ENCODE peak calls at places on chromosomes 12 and 14, in ten cellular contexts. One of them, this sample, is unnamed.

GRCh38 chr14:64714432-64715025 is 10.3 kb downstream of the PLEKHG3 start:
- DNase-seq in progenitor cell of endocrine pancreas: no peak
- DNase-seq in NCI-H1092 treated with DMSO at 0.1 percent for 48 hours: no peak
- DNase-seq in Daoy: no peak
- DNase-seq in T1000: no peak
- DNase-seq in testis: no peak
- DNase-seq in cerebellar nuclear complex: no peak
- DNase-seq in iPS-NIHi11: no peak
- DNase-seq in HTR-8/SVneo: no peak
- DNase-seq in ACHN: no peak
- DNase-seq in this sample: no peak

GRCh38 chr14:103649001-103649400 is 20.0 kb downstream of the KLC1 start:
- DNase-seq in progenitor cell of endocrine pancreas: no peak
- DNase-seq in NCI-H1092 treated with DMSO at 0.1 percent for 48 hours: no peak
- DNase-seq in Daoy: no peak
- DNase-seq in T1000: no peak
- DNase-seq in testis: no peak
- DNase-seq in cerebellar nuclear complex: no peak
- DNase-seq in iPS-NIHi11: no peak
- DNase-seq in HTR-8/SVneo: no peak
- DNase-seq in ACHN: no peak
- DNase-seq in this sample: no peak

GRCh38 chr12:42958271-42958674 is 368.7 kb upstream of the PRICKLE1 start:
- DNase-seq in progenitor cell of endocrine pancreas: no peak
- DNase-seq in NCI-H1092 treated with DMSO at 0.1 percent for 48 hours: no peak
- DNase-seq in Daoy: peak; percentile 33
- DNase-seq in T1000: no peak
- DNase-seq in testis: no peak
- DNase-seq in cerebellar nuclear complex: no peak
- DNase-seq in iPS-NIHi11: no peak
- DNase-seq in HTR-8/SVneo: no peak
- DNase-seq in ACHN: no peak
- DNase-seq in this sample: no peak

GRCh38 chr14:55512421-55512820 is 67.6 kb upstream of the KTN1 start:
- DNase-seq in progenitor cell of endocrine pancreas: no peak
- DNase-seq in NCI-H1092 treated with DMSO at 0.1 percent for 48 hours: no peak
- DNase-seq in Daoy: no peak
- DNase-seq in T1000: no peak
- DNase-seq in testis: no peak
- DNase-seq in cerebellar nuclear complex: no peak
- DNase-seq in iPS-NIHi11: no peak
- DNase-seq in HTR-8/SVneo: no peak
- DNase-seq in ACHN: no peak
- DNase-seq in this sample: no peak

GRCh38 chr14:20658246-20658645 is 16.8 kb upstream of the OR6S1 start:
- DNase-seq in progenitor cell of endocrine pancreas: no peak
- DNase-seq in NCI-H1092 treated with DMSO at 0.1 percent for 48 hours: no peak
- DNase-seq in Daoy: no peak
- DNase-seq in T1000: no peak
- DNase-seq in testis: no peak
- DNase-seq in cerebellar nuclear complex: no peak
- DNase-seq in iPS-NIHi11: no peak
- DNase-seq in HTR-8/SVneo: no peak
- DNase-seq in ACHN: no peak
- DNase-seq in this sample: no peak

GRCh38 chr12:92987362-92987761 is 58.3 kb upstream of the EEA1 start:
- DNase-seq in progenitor cell of endocrine pancreas: no peak
- DNase-seq in NCI-H1092 treated with DMSO at 0.1 percent for 48 hours: peak; percentile 63
- DNase-seq in Daoy: peak; percentile 32
- DNase-seq in T1000: no peak
- DNase-seq in testis: peak; percentile 25
- DNase-seq in cerebellar nuclear complex: peak; percentile 3
- DNase-seq in iPS-NIHi11: peak; percentile 42
- DNase-seq in HTR-8/SVneo: peak; percentile 37
- DNase-seq in ACHN: peak; percentile 84
- DNase-seq in this sample: peak; percentile 89

GRCh38 chr12:121888083-121888477 is 510 bp upstream of the PSMD9 start:
- DNase-seq in progenitor cell of endocrine pancreas: no peak
- DNase-seq in NCI-H1092 treated with DMSO at 0.1 percent for 48 hours: no peak
- DNase-seq in Daoy: no peak
- DNase-seq in T1000: no peak
- DNase-seq in testis: no peak
- DNase-seq in cerebellar nuclear complex: no peak
- DNase-seq in iPS-NIHi11: no peak
- DNase-seq in HTR-8/SVneo: no peak
- DNase-seq in ACHN: no peak
- DNase-seq in this sample: no peak

GRCh38 chr14:52015411-52016030 is 26.2 kb downstream of the RTRAF start:
- DNase-seq in progenitor cell of endocrine pancreas: no peak
- DNase-seq in NCI-H1092 treated with DMSO at 0.1 percent for 48 hours: peak; percentile 4
- DNase-seq in Daoy: peak; percentile 43
- DNase-seq in T1000: no peak
- DNase-seq in testis: peak; percentile 85
- DNase-seq in cerebellar nuclear complex: no peak
- DNase-seq in iPS-NIHi11: peak; percentile 40
- DNase-seq in HTR-8/SVneo: peak; percentile 17
- DNase-seq in ACHN: peak; percentile 35
- DNase-seq in this sample: peak; percentile 67

GRCh38 chr12:95942532-95943230 is at the start of gene CCDC38:
- DNase-seq in progenitor cell of endocrine pancreas: peak; percentile 25
- DNase-seq in NCI-H1092 treated with DMSO at 0.1 percent for 48 hours: peak; percentile 74
- DNase-seq in Daoy: peak; percentile 92
- DNase-seq in T1000: peak; percentile 71
- DNase-seq in testis: peak; percentile 77
- DNase-seq in cerebellar nuclear complex: no peak
- DNase-seq in iPS-NIHi11: peak; percentile 93
- DNase-seq in HTR-8/SVneo: peak; percentile 94
- DNase-seq in ACHN: peak; percentile 86
- DNase-seq in this sample: peak; percentile 80

GRCh38 chr14:21299562-21300130 is 19.8 kb downstream of the RPGRIP1 start:
- DNase-seq in progenitor cell of endocrine pancreas: no peak
- DNase-seq in NCI-H1092 treated with DMSO at 0.1 percent for 48 hours: no peak
- DNase-seq in Daoy: peak; percentile 32
- DNase-seq in T1000: no peak
- DNase-seq in testis: no peak
- DNase-seq in cerebellar nuclear complex: no peak
- DNase-seq in iPS-NIHi11: no peak
- DNase-seq in HTR-8/SVneo: no peak
- DNase-seq in ACHN: no peak
- DNase-seq in this sample: no peak

GRCh38 chr12:9732966-9733461 is at the start of gene CLECL1:
- DNase-seq in progenitor cell of endocrine pancreas: no peak
- DNase-seq in NCI-H1092 treated with DMSO at 0.1 percent for 48 hours: no peak
- DNase-seq in Daoy: no peak
- DNase-seq in T1000: no peak
- DNase-seq in testis: no peak
- DNase-seq in cerebellar nuclear complex: no peak
- DNase-seq in iPS-NIHi11: no peak
- DNase-seq in HTR-8/SVneo: no peak
- DNase-seq in ACHN: no peak
- DNase-seq in this sample: no peak

GRCh38 chr12:130162771-130163460 is 652 bp downstream of the FZD10 start:
- DNase-seq in progenitor cell of endocrine pancreas: no peak
- DNase-seq in NCI-H1092 treated with DMSO at 0.1 percent for 48 hours: no peak
- DNase-seq in Daoy: no peak
- DNase-seq in T1000: no peak
- DNase-seq in testis: no peak
- DNase-seq in cerebellar nuclear complex: no peak
- DNase-seq in iPS-NIHi11: no peak
- DNase-seq in HTR-8/SVneo: no peak
- DNase-seq in ACHN: no peak
- DNase-seq in this sample: no peak

GRCh38 chr12:116544656-116545055 is 14.5 kb upstream of the MAP1LC3B2 start:
- DNase-seq in progenitor cell of endocrine pancreas: no peak
- DNase-seq in NCI-H1092 treated with DMSO at 0.1 percent for 48 hours: no peak
- DNase-seq in Daoy: no peak
- DNase-seq in T1000: no peak
- DNase-seq in testis: peak; percentile 54
- DNase-seq in cerebellar nuclear complex: no peak
- DNase-seq in iPS-NIHi11: no peak
- DNase-seq in HTR-8/SVneo: no peak
- DNase-seq in ACHN: no peak
- DNase-seq in this sample: no peak

GRCh38 chr14:61705017-61705416 is 9.7 kb downstream of the HIF1A start:
- DNase-seq in progenitor cell of endocrine pancreas: no peak
- DNase-seq in NCI-H1092 treated with DMSO at 0.1 percent for 48 hours: no peak
- DNase-seq in Daoy: no peak
- DNase-seq in T1000: no peak
- DNase-seq in testis: no peak
- DNase-seq in cerebellar nuclear complex: no peak
- DNase-seq in iPS-NIHi11: no peak
- DNase-seq in HTR-8/SVneo: no peak
- DNase-seq in ACHN: no peak
- DNase-seq in this sample: no peak

GRCh38 chr12:75760481-75761324 is 249.3 kb upstream of the KRR1 start:
- DNase-seq in progenitor cell of endocrine pancreas: no peak
- DNase-seq in NCI-H1092 treated with DMSO at 0.1 percent for 48 hours: peak; percentile 29
- DNase-seq in Daoy: no peak
- DNase-seq in T1000: no peak
- DNase-seq in testis: no peak
- DNase-seq in cerebellar nuclear complex: no peak
- DNase-seq in iPS-NIHi11: no peak
- DNase-seq in HTR-8/SVneo: no peak
- DNase-seq in ACHN: no peak
- DNase-seq in this sample: no peak

GRCh38 chr12:88633312-88633711 is 53.0 kb upstream of the KITLG start:
- DNase-seq in progenitor cell of endocrine pancreas: no peak
- DNase-seq in NCI-H1092 treated with DMSO at 0.1 percent for 48 hours: no peak
- DNase-seq in Daoy: no peak
- DNase-seq in T1000: no peak
- DNase-seq in testis: no peak
- DNase-seq in cerebellar nuclear complex: no peak
- DNase-seq in iPS-NIHi11: no peak
- DNase-seq in HTR-8/SVneo: no peak
- DNase-seq in ACHN: peak; percentile 38
- DNase-seq in this sample: peak; percentile 44